ENCODE peak calls at places on chromosomes 7 and 10, in seven cellular contexts. B is coronary artery, Q is GM23338, H is HepG2, I is adrenal gland, O is small intestine, X is SK-N-SH. A is an unnamed sample.

GRCh38 chr7:134391223-134391622 is 67.7 kb downstream of the AKR1B1 start:
- DNase-seq in B (no peak), Q (no peak), H (no peak), I (no peak), O (no peak), X (no peak), A (no peak)

GRCh38 chr10:74418285-74418872 is 267.4 kb downstream of the ADK start:
- DNase-seq in B (no peak), Q (peak; percentile 53), H (no peak), I (peak; percentile 63), O (peak; percentile 20), X (peak; percentile 45), A (no peak)

GRCh38 chr10:101777085-101777856 is 1.4 kb upstream of the FGF8 start:
- DNase-seq in B (peak; percentile 63), Q (no peak), H (no peak), I (no peak), O (no peak), X (peak; percentile 27), A (no peak)

GRCh38 chr7:95899919-95900513 is 127.7 kb downstream of the DYNC1I1 start:
- DNase-seq in B (no peak), Q (peak; percentile 56), H (peak; percentile 3), I (no peak), O (no peak), X (no peak), A (peak; percentile 6)

GRCh38 chr7:37775921-37776320 is 72.5 kb upstream of the NME8 start:
- DNase-seq in B (no peak), Q (no peak), H (no peak), I (no peak), O (no peak), X (no peak), A (no peak)

GRCh38 chr7:48389977-48390376 is 218.7 kb downstream of the ABCA13 start:
- DNase-seq in B (no peak), Q (no peak), H (no peak), I (no peak), O (no peak), X (no peak), A (peak; percentile 61)

GRCh38 chr7:101936223-101936611 is 118.8 kb downstream of the CUX1 start:
- DNase-seq in B (no peak), Q (peak; percentile 78), H (no peak), I (no peak), O (no peak), X (no peak), A (no peak)

GRCh38 chr7:22373911-22374310 is 17.0 kb upstream of the RAPGEF5 start:
- DNase-seq in B (no peak), Q (no peak), H (no peak), I (no peak), O (no peak), X (no peak), A (no peak)

DNA sequence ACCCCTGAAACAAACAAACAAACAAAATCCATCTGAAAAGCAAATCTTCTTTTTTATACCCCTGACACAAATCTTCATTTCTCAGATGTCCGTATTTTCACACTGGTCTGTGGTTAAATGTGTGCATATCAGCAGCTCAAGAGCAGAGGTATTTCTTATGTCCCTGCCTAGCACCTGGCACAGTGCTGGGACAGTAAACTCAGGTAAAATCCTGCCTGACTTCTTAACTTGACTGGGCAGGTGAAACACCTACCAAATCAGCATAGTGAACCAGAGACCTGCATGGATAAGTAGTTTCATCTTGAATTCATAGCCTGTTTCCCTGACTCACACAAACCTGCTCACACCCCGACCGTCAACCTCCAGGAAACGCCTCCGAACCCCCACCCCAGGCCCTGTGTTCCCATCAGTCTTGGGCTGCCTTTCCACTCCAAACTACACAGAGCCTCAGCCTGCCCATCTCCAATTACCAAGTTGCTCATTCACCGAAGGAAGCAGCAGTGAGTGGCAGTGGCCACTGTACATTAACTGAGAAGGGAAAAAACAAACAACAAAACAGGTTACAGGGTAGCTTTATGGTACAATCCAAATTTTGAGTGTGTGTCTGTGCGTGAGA is 109.9 kb downstream of the HECTD2 start:
- DNase-seq in B (no peak), Q (peak; percentile 22), H (no peak), I (no peak), O (no peak), X (no peak), A (no peak)
- H3K27ac ChIP-seq in B (no peak overlapping the region), Q (no peak overlapping the region), H (no peak overlapping the region), I (no peak overlapping the region), O (no peak overlapping the region), X (no peak overlapping the region), A (no peak overlapping the region)

DNA sequence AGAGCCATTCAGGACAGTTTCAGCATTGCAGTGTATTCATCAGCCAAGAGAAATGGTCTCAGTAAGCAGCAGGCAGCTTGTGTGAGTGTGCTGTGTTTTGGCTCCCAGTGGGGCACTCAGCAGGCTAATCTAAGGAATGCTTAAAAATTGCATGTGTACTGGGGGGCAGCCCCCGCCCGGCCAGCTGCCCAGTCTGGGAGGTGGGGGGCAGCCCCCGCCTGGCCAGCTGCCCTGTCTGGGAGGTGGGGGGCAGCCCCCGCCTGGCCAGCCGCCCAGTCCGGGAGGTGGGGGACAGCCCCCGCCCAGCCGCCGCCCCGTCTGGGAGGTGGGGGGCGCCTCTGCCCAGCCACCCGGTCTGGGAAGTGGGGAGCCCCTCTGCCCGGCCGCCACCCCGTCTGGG is 116.2 kb downstream of the GRID1 start:
- DNase-seq in B (no peak), Q (no peak), H (no peak), I (no peak), O (no peak), X (peak; percentile 4), A (no peak)
- H3K4me3 ChIP-seq in B (peak overlapping the region; percentile 58), Q (no peak overlapping the region), H (no peak overlapping the region), I (no peak overlapping the region), O (no peak overlapping the region), X (no peak overlapping the region), A (no peak overlapping the region)

GRCh38 chr7:154843670-154844237 is 159.2 kb downstream of the PAXIP1 start:
- DNase-seq in B (no peak), Q (no peak), H (peak; percentile 21), I (no peak), O (no peak), X (no peak), A (no peak)
- H3K27ac ChIP-seq in B (no peak overlapping the region), Q (no peak overlapping the region), H (no peak overlapping the region), I (no peak overlapping the region), O (no peak overlapping the region), X (no peak overlapping the region), A (no peak overlapping the region)

GRCh38 chr10:34405611-34406462 is 409.3 kb downstream of the PARD3 start:
- DNase-seq in B (no peak), Q (no peak), H (peak; percentile 82), I (no peak), O (peak; percentile 20), X (no peak), A (peak; percentile 50)
- H3K4me3 ChIP-seq in B (no peak overlapping the region), Q (no peak overlapping the region), H (no peak overlapping the region), I (no peak overlapping the region), O (no peak overlapping the region), X (no peak overlapping the region), A (no peak overlapping the region)

GRCh38 chr10:29970576-29970975 is 88.8 kb downstream of the JCAD start:
- DNase-seq in B (no peak), Q (no peak), H (no peak), I (peak; percentile 47), O (no peak), X (no peak), A (no peak)
- H3K27ac ChIP-seq in B (no peak overlapping the region), Q (no peak overlapping the region), H (no peak overlapping the region), I (no peak overlapping the region), O (no peak overlapping the region), X (no peak overlapping the region), A (no peak overlapping the region)